ENCODE peak calls at places on chromosomes 4 and X, in five cellular contexts. N is heart left ventricle, H is transverse colon, F is suprapubic skin, L is upper lobe of left lung. Y is an unnamed sample.

GRCh38 chr4:146495277-146495676 is 26.5 kb downstream of the SLC10A7 start:
- DNase-seq in N (no peak), H (no peak), L (no peak), F (no peak), Y (no peak)

GRCh38 chr4:38948551-38948950 is 80.9 kb downstream of the FAM114A1 start:
- DNase-seq in H (peak; percentile 49), L (no peak), F (no peak), N (no peak), Y (peak; percentile 64)

GRCh38 chrX:143632625-143633387 is 3.1 kb downstream of the SLITRK4 start:
- DNase-seq in F (no peak), H (no peak), L (no peak), N (no peak), Y (no peak)

GRCh38 chr4:41661447-41662076 is 87.0 kb downstream of the PHOX2B start:
- DNase-seq in N (peak; percentile 50), H (peak; percentile 54), L (no peak), F (no peak), Y (peak; percentile 24)

GRCh38 chr4:140790765-140791164 is 34.6 kb upstream of the TBC1D9 start:
- DNase-seq in L (no peak), H (peak; percentile 61), N (peak; percentile 34), F (no peak), Y (no peak)

GRCh38 chrX:105876658-105877057 is 54.3 kb downstream of the NRK start:
- DNase-seq in H (no peak), F (no peak), L (no peak), N (no peak), Y (no peak)

GRCh38 chr4:83074086-83074704 is 39.2 kb downstream of the COPS4 start:
- DNase-seq in L (no peak), N (peak; percentile 23), H (peak; percentile 30), F (no peak), Y (peak; percentile 27)

GRCh38 chrX:13345037-13345436 is 25.2 kb upstream of the ATXN3L start:
- DNase-seq in H (no peak), N (no peak), F (no peak), L (no peak), Y (no peak)

GRCh38 chr4:98908182-98908581 is 20.8 kb downstream of the EIF4E start:
- DNase-seq in L (no peak), F (no peak), N (no peak), H (no peak), Y (no peak)

GRCh38 chrX:1153940-1154339 is 58.5 kb downstream of the CRLF2 start:
- DNase-seq in L (no peak), N (no peak), F (peak; percentile 26), H (no peak), Y (no peak)

GRCh38 chrX:30488092-30488491 is 89.5 kb downstream of the TASL start:
- DNase-seq in N (no peak), L (no peak), H (no peak), F (no peak), Y (no peak)

GRCh38 chrX:47200385-47201150 is 6.9 kb downstream of the UBA1 start:
- DNase-seq in F (no peak), H (peak; percentile 55), N (no peak), L (no peak), Y (peak; percentile 42)
- TF ChIP-seq CTCF in F (no peak), H (peak; percentile 27), N (peak; percentile 22), L (no peak), Y (no peak)

GRCh38 chr4:47486306-47486705 is 1.2 kb downstream of the ATP10D start:
- DNase-seq in N (no peak), H (no peak), F (no peak), L (no peak), Y (no peak)
- H3K27ac ChIP-seq in N (peak overlapping the region; percentile 89), H (peak overlapping the region; percentile 93), F (peak overlapping the region; percentile 96), L (peak overlapping the region; percentile 92), Y (peak overlapping the region; percentile 92)

GRCh38 chrX:131830400-131831184 is 192.5 kb upstream of the STK26 start:
- DNase-seq in F (no peak), N (peak; percentile 64), H (peak; percentile 74), L (no peak), Y (peak; percentile 80)
- TF ChIP-seq POLR2A in F (no peak), N (no peak), H (no peak), L (no peak), Y (no peak)

GRCh38 chr4:100290585-100290984 is 100.3 kb upstream of the DDIT4L start:
- DNase-seq in F (no peak), H (no peak), L (no peak), N (no peak), Y (no peak)

GRCh38 chr4:100294356-100294755 is 104.1 kb upstream of the DDIT4L start:
- DNase-seq in N (no peak), L (no peak), H (no peak), F (no peak), Y (no peak)

GRCh38 chr4:100299441-100299840 is 109.2 kb upstream of the DDIT4L start:
- DNase-seq in N (no peak), H (no peak), F (no peak), L (no peak), Y (no peak)

GRCh38 chr4:100299019-100299418 is 108.8 kb upstream of the DDIT4L start:
- DNase-seq in L (no peak), N (peak; percentile 32), F (no peak), H (no peak), Y (peak; percentile 24)

GRCh38 chr4:100295792-100296191 is 105.5 kb upstream of the DDIT4L start:
- DNase-seq in H (no peak), N (no peak), L (no peak), F (no peak), Y (no peak)
- TF ChIP-seq CTCF in H (no peak), N (no peak), L (no peak), F (no peak), Y (no peak)

GRCh38 chrX:129955682-129956081 is 26.8 kb upstream of the BCORL1 start:
- DNase-seq in H (no peak), F (no peak), N (no peak), L (no peak), Y (no peak)

GRCh38 chrX:129956145-129956544 is 26.3 kb upstream of the BCORL1 start:
- DNase-seq in L (no peak), F (no peak), N (no peak), H (no peak), Y (no peak)

GRCh38 chrX:129954804-129955203 is 27.6 kb upstream of the BCORL1 start:
- DNase-seq in H (no peak), F (no peak), N (no peak), L (no peak), Y (no peak)

GRCh38 chrX:129957241-129958099 is 25.0 kb upstream of the BCORL1 start:
- DNase-seq in H (peak; percentile 78), L (peak; percentile 93), N (peak; percentile 67), F (no peak), Y (peak; percentile 61)

GRCh38 chrX:129956765-129957164 is 25.7 kb upstream of the BCORL1 start:
- DNase-seq in F (no peak), H (no peak), N (no peak), L (no peak), Y (no peak)
- H3K27ac ChIP-seq in F (no peak overlapping the region), H (peak overlapping the region; percentile 80), N (peak overlapping the region; percentile 60), L (peak overlapping the region; percentile 86), Y (peak overlapping the region; percentile 70)

GRCh38 chr4:2962099-2962455 is 1.1 kb downstream of the NOP14 start:
- DNase-seq in N (no peak), F (no peak), H (no peak), L (no peak), Y (no peak)

GRCh38 chr4:2964077-2964471 is 703 bp downstream of the GRK4 start:
- DNase-seq in N (no peak), H (no peak), F (no peak), L (no peak), Y (no peak)

GRCh38 chr4:2965262-2965661 is 1.9 kb downstream of the GRK4 start:
- DNase-seq in L (no peak), H (no peak), N (no peak), F (no peak), Y (no peak)

GRCh38 chr4:2962614-2963184 is 507 bp downstream of the NOP14 start:
- DNase-seq in F (no peak), H (peak; percentile 40), N (no peak), L (no peak), Y (no peak)

GRCh38 chr4:2963185-2964076 is at the start of the genes GRK4 and NOP14:
- DNase-seq in H (peak; percentile 98), N (peak; percentile 98), L (peak; percentile 100), F (peak; percentile 100), Y (peak; percentile 97)
- TF ChIP-seq POLR2A in H (peak; percentile 72), N (peak; percentile 67), L (no peak), F (peak; percentile 69), Y (peak; percentile 51)

GRCh38 chr4:81714251-81714650 is 242.5 kb upstream of the RASGEF1B start:
- DNase-seq in F (no peak), N (no peak), L (no peak), H (no peak), Y (no peak)
- TF ChIP-seq CTCF in F (no peak), N (no peak), L (no peak), H (no peak), Y (no peak)

GRCh38 chr4:150315691-150316090 is 237.4 kb downstream of the DCLK2 start:
- DNase-seq in N (no peak), L (no peak), H (no peak), F (no peak), Y (no peak)
- H3K27ac ChIP-seq in N (no peak overlapping the region), L (no peak overlapping the region), H (no peak overlapping the region), F (no peak overlapping the region), Y (no peak overlapping the region)

DNA sequence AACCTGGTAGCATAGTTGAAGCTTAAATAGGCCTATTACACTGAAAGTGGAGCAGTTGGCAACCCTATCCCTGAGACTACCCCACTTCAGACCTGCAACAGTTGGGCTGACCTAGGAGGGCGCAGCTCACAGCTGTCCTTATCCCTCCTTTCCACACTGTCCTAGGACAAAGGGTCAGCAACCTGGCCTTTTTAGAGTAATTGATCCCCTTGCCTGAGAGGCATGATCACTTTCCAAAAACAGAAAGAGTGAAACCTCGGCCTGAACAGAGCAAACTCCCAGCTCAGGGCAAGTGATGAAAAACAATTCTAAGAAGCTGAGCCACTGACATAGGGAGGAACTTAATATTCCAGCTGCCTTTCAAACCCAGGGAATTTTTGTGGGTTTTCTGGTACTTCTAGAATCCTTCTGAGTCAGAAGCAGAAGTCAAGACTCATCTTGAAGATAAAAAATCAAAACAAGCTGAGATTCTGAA is 94.9 kb upstream of the MYOZ2 start:
- DNase-seq in H (no peak), L (no peak), F (no peak), N (no peak), Y (no peak)
- TF ChIP-seq POLR2A in H (no peak), L (no peak), F (no peak), N (no peak), Y (no peak)